ENCODE peak calls at places on chromosomes 5 and 9, in eight cellular contexts. B, D, S, O, J, F, C and K are unnamed samples.

GRCh38 chr5:5140051-5141010 is at the start of gene ADAMTS16:
- DNase-seq in D (peak; percentile 74), J (no peak), S (no peak), C (no peak), B (no peak), O (no peak), F (peak; percentile 74), K (no peak)

GRCh38 chr5:132294728-132295504 is 722 bp downstream of the SLC22A4 start:
- DNase-seq in S (no peak), C (peak; percentile 83), J (peak; percentile 52), D (no peak), O (peak; percentile 59), F (peak; percentile 64), B (no peak), K (peak; percentile 87)

GRCh38 chr9:100443781-100444768 is 17.1 kb downstream of the MSANTD3 start:
- DNase-seq in S (no peak), F (no peak), B (no peak), J (no peak), D (peak; percentile 22), O (no peak), C (no peak), K (peak; percentile 32)

GRCh38 chr5:134132372-134133212 is 18.1 kb downstream of the TCF7 start:
- DNase-seq in O (peak; percentile 82), D (no peak), J (no peak), F (peak; percentile 54), C (peak; percentile 56), B (no peak), S (no peak), K (no peak)

GRCh38 chr9:80899208-80899607 is 790.1 kb downstream of the TLE1 start:
- DNase-seq in F (no peak), S (no peak), O (no peak), C (no peak), J (no peak), D (no peak), B (no peak), K (peak; percentile 20)

GRCh38 chr9:89313842-89314241 is 2.8 kb downstream of the CKS2 start:
- DNase-seq in S (no peak), J (no peak), D (no peak), F (no peak), C (no peak), O (no peak), B (no peak), K (peak; percentile 19)

GRCh38 chr5:162209005-162209605 is 141.5 kb downstream of the GABRG2 start:
- DNase-seq in F (peak; percentile 85), O (no peak), C (no peak), D (peak; percentile 42), J (peak; percentile 7), S (peak; percentile 17), B (no peak), K (peak; percentile 48)

GRCh38 chr9:116800885-116801284 is 113.8 kb downstream of the TRIM32 start:
- DNase-seq in F (peak; percentile 50), B (no peak), O (no peak), S (no peak), C (no peak), D (no peak), J (no peak), K (peak; percentile 0)

GRCh38 chr5:11873587-11873986 is 30.7 kb downstream of the CTNND2 start:
- DNase-seq in O (no peak), F (no peak), D (no peak), S (no peak), B (no peak), C (no peak), J (no peak), K (no peak)

GRCh38 chr5:61678966-61679365 is 346.9 kb downstream of the ZSWIM6 start:
- DNase-seq in D (no peak), F (peak; percentile 71), O (no peak), B (no peak), J (no peak), C (no peak), S (no peak), K (no peak)

GRCh38 chr9:28925184-28925583 is 1351.9 kb upstream of the C9orf72 start:
- DNase-seq in J (no peak), C (no peak), F (no peak), D (no peak), S (no peak), O (no peak), B (no peak), K (no peak)

GRCh38 chr5:172235132-172235780 is 41.3 kb downstream of the EFCAB9 start:
- DNase-seq in F (no peak), J (no peak), S (peak; percentile 12), B (no peak), C (no peak), D (no peak), O (no peak), K (no peak)

GRCh38 chr5:145478651-145479050 is 356.5 kb downstream of the PRELID2 start:
- DNase-seq in B (no peak), D (no peak), C (no peak), J (no peak), O (no peak), S (no peak), F (no peak), K (peak; percentile 38)

GRCh38 chr9:90368241-90368640 is 274.4 kb downstream of the DIRAS2 start:
- DNase-seq in F (no peak), B (no peak), D (no peak), S (no peak), J (no peak), C (no peak), O (no peak), K (no peak)

GRCh38 chr5:154823605-154824004 is 26.8 kb downstream of the FAXDC2 start:
- DNase-seq in F (no peak), J (no peak), B (no peak), C (no peak), O (no peak), D (no peak), S (no peak), K (no peak)

GRCh38 chr5:92775711-92776615 is 805.1 kb downstream of the NR2F1-AS1 start:
- DNase-seq in B (no peak), F (no peak), D (no peak), O (no peak), S (no peak), J (no peak), C (no peak), K (peak; percentile 38)

GRCh38 chr5:179256229-179257189 is 88.8 kb downstream of the ADAMTS2 start:
- DNase-seq in F (peak; percentile 6), J (no peak), C (no peak), D (peak; percentile 20), O (no peak), B (no peak), S (no peak), K (no peak)

GRCh38 chr9:24832307-24832706 is 286.6 kb upstream of the IZUMO3 start:
- DNase-seq in F (no peak), S (no peak), J (no peak), D (peak; percentile 5), O (no peak), C (no peak), B (no peak), K (peak; percentile 2)

GRCh38 chr5:80269991-80270438 is 14.2 kb upstream of the SERINC5 start:
- DNase-seq in O (peak; percentile 9), J (no peak), C (no peak), D (no peak), F (no peak), S (no peak), B (no peak), K (no peak)

GRCh38 chr5:126000533-126000932 is 422.7 kb upstream of the GRAMD2B start:
- DNase-seq in O (no peak), J (no peak), C (no peak), S (no peak), D (no peak), B (no peak), F (no peak), K (peak; percentile 17)

GRCh38 chr9:89012294-89013042 is 21.2 kb downstream of the S1PR3 start:
- DNase-seq in F (no peak), D (no peak), B (no peak), C (peak; percentile 34), J (no peak), S (no peak), O (no peak), K (no peak)

GRCh38 chr5:136686192-136686872 is 321.0 kb upstream of the TRPC7 start:
- DNase-seq in F (peak; percentile 67), O (no peak), S (no peak), B (no peak), J (no peak), D (no peak), C (no peak), K (peak; percentile 57)

GRCh38 chr9:89048611-89049010 is 57.3 kb downstream of the S1PR3 start:
- DNase-seq in C (no peak), D (no peak), S (no peak), B (no peak), O (no peak), J (no peak), F (peak; percentile 44), K (no peak)

GRCh38 chr5:132198571-132198970 is 29.1 kb downstream of the P4HA2 start:
- DNase-seq in F (no peak), B (no peak), D (no peak), C (no peak), S (no peak), O (no peak), J (no peak), K (no peak)